ENCODE peak calls at places on chromosomes 1 and 21, in four cellular contexts. W is CD4-positive, CD25-positive, alpha-beta regulatory T cell; M is transverse colon; D is heart left ventricle. E is an unnamed sample.

GRCh38 chr1:147236959-147237791 is 5.3 kb upstream of the CHD1L start:
- DNase-seq in W (no peak), M (peak; percentile 62), D (no peak), E (no peak)

GRCh38 chr21:36980280-36981048 is 14.0 kb upstream of the HLCS start:
- DNase-seq in W (no peak), M (peak; percentile 36), D (peak; percentile 20), E (no peak)

GRCh38 chr1:75991497-75992114 is 59.4 kb upstream of the ASB17 start:
- DNase-seq in W (peak; percentile 38), M (peak; percentile 90), D (peak; percentile 87), E (peak; percentile 40)

GRCh38 chr21:17869115-17869514 is 50.0 kb upstream of the C21orf91 start:
- DNase-seq in W (no peak), M (no peak), D (no peak), E (no peak)

GRCh38 chr1:223775054-223775453 is 62.7 kb downstream of the CAPN2 start:
- DNase-seq in W (no peak), M (no peak), D (no peak), E (no peak)

GRCh38 chr21:20802631-20803260 is 195.5 kb upstream of the NCAM2 start:
- DNase-seq in W (no peak), M (no peak), D (no peak), E (no peak)

GRCh38 chr1:3063379-3064295 is 5.4 kb upstream of the PRDM16 start:
- DNase-seq in W (no peak), M (peak; percentile 6), D (no peak), E (no peak)

GRCh38 chr1:206684478-206685255 is at the start of gene MAPKAPK2:
- DNase-seq in W (peak; percentile 72), M (peak; percentile 82), D (peak; percentile 90), E (peak; percentile 73)

GRCh38 chr1:94863919-94864318 is 43.8 kb downstream of the SLC44A3 start:
- DNase-seq in W (no peak), M (peak; percentile 25), D (no peak), E (no peak)

GRCh38 chr1:229111703-229112319 is 159.1 kb upstream of the RAB4A start:
- DNase-seq in W (no peak), M (no peak), D (no peak), E (no peak)

GRCh38 chr1:107244734-107245495 is 104.1 kb downstream of the NTNG1 start:
- DNase-seq in W (no peak), M (no peak), D (no peak), E (no peak)

GRCh38 chr1:173853074-173853473 is 14.7 kb downstream of the GAS5 start:
- DNase-seq in W (no peak), M (no peak), D (no peak), E (no peak)

GRCh38 chr1:46284597-46285564 is 18.5 kb downstream of the LRRC41 start:
- DNase-seq in W (no peak), M (no peak), D (no peak), E (no peak)

GRCh38 chr1:111234866-111235265 is 7.4 kb downstream of the CHI3L2 start:
- DNase-seq in W (no peak), M (no peak), D (no peak), E (no peak)

GRCh38 chr1:34500451-34500850 is 254.4 kb upstream of the GJB5 start:
- DNase-seq in W (no peak), M (no peak), D (no peak), E (no peak)

DNA sequence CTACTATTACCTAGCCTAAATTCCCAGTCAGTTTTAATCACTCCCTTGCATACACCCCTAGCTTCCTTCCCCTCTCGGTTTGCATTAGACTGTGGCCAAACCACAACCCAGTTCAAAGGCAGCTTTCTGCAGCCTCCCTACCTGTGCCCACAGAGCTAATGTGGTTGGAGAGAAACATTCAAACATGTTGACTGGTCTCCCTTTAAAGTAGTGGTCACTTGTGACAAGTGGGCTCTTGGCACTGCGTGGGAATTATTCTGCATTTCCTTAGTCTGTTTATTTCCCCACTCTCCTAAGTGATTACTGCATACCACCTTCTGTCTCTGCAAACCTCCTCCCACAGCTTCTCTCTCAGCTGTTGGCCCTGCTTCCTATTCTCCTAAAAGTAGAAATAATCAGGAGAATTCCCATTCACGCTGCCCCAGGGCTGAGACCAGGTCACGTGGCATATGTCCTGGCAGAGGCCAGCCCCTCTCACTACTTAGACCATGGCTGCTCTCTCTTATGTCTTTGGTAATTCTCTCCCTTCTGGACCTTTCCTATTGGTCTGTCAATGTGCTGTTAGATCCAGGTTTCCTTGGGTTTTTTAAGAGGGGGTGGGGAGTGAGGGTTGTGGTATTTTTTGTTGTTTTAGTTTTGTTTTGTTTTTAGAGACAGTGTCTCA is 38.5 kb upstream of the CD101 start:
- DNase-seq in W (peak; percentile 17), M (no peak), D (no peak), E (no peak)
- H3K4me3 ChIP-seq in W (peak overlapping the region; percentile 26), M (no peak overlapping the region), D (no peak overlapping the region), E (no peak overlapping the region)

DNA sequence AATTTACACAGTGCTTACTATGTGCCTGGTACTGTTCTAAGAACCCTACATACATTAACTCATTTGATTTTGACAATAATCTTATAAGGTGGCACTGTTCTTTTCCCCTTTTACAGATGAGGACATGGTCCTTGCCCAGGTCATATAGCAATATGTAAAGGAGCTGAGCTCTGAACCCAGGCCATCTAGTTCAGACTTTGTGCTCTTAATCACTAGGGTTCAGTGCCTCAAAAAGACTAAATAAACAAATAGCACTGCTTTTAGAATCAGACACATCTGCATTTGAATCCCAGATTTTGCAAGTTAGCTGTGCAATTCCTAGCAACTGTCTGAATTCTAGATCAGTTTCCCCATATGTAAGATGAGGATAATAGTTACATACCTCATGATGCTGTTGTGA is 8.7 kb upstream of the BCAR3 start:
- DNase-seq in W (no peak), M (no peak), D (no peak), E (no peak)
- H3K27ac ChIP-seq in W (no peak overlapping the region), M (no peak overlapping the region), D (no peak overlapping the region), E (no peak overlapping the region)

GRCh38 chr1:19416919-19417441 is 68.4 kb downstream of the CAPZB start:
- DNase-seq in W (no peak), M (no peak), D (no peak), E (no peak)
- H3K4me1 ChIP-seq in W (peaks cover 25% of the 10 kb centered on the region), M (peaks cover 57% of the 10 kb centered on the region), D (peaks cover 73% of the 10 kb centered on the region), E (peaks cover 2% of the 10 kb centered on the region)

DNA sequence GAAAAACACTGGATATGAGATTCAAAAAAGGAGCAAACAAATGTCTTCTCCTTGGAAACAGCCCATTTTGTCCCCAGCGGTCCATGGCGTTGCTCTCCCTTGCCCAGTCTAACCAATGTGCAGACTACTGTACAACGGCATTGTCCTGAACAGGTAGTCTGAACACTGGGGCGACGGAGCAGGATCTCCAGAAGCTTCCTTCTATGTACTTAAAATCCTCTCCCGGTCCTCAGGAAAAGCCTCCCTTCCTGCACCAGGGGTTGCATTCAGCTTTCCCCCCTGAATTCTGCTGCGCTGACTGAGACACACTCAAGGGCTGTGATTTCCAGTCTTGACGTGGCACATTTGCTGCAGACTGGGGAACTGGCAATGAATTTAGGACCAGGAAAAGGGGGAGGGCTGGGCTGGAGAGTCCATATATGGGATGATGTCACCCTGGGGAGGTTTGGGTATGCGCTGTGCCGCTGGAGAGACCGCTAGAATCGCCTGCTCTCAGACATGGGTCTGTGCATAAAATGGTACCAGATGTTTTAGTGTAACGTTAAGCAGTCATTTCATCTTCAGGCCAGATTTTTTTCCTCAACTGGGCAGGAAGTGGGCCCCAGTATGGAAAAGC is 275.9 kb upstream of the C1orf105 start:
- DNase-seq in W (no peak), M (peak; percentile 61), D (peak; percentile 85), E (no peak)
- H3K4me3 ChIP-seq in W (no peak overlapping the region), M (peak overlapping the region; percentile 40), D (peak overlapping the region; percentile 25), E (no peak overlapping the region)

DNA sequence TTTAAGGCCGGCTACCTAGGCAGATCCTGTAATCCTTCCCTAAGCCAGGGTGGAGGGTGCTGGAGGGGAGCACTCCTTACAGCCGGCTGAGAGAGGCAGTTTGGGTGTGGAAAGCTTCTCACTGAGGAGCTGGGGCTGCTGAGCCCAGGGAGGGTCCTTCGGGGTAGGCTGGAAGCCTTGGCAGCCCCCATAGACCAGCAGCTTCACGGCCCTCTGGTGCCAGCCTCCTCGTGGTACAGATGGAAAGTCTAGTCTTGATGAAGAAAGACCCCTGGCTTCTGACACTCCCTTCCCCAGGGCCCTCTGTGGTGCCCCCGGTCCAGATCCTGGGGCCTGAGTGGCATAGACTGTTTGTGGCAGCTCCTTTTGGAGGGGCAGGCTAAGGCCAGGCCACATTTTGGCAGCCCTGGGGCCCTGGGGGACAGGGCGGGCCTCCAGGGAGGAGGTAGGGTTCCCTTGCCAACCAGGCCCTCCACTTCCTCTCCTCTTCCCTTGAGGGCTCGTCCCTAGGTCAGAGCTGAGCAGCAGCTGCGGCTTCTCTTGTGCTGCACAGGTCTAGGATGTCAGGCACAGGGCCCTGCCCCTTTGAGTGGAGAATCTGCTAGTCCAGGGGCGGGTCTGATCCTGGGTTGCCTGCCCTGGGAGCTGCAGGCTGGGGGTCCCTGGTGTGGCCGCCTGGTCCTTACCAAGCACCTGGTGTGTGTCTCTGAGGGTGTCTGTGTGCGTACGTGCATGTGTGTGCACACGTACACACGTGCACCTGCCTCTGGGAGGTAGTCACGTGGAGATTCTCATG is 4.8 kb downstream of the AMPD2 start:
- DNase-seq in W (no peak), M (no peak), D (no peak), E (no peak)
- H3K27ac ChIP-seq in W (no peak overlapping the region), M (peak overlapping the region; percentile 8), D (no peak overlapping the region), E (peak overlapping the region; percentile 97)

GRCh38 chr1:27570383-27570755 is 33.6 kb downstream of the AHDC1 start:
- DNase-seq in W (no peak), M (no peak), D (no peak), E (no peak)

GRCh38 chr1:27569506-27570382 is 34.2 kb downstream of the AHDC1 start:
- DNase-seq in W (no peak), M (no peak), D (no peak), E (no peak)

GRCh38 chr1:27571439-27572018 is 32.4 kb downstream of the AHDC1 start:
- DNase-seq in W (no peak), M (no peak), D (no peak), E (no peak)

GRCh38 chr1:27572019-27572678 is 31.8 kb downstream of the AHDC1 start:
- DNase-seq in W (no peak), M (no peak), D (no peak), E (no peak)

GRCh38 chr1:27570823-27571222 is 33.1 kb downstream of the AHDC1 start:
- DNase-seq in W (no peak), M (no peak), D (no peak), E (no peak)
- H3K4me1 ChIP-seq in W (peaks cover 23% of the 10 kb centered on the region), M (peaks cover 83% of the 10 kb centered on the region), D (peaks cover 94% of the 10 kb centered on the region), E (peaks cover 18% of the 10 kb centered on the region)

E was measured in effector memory CD4-positive, alpha-beta T cell.